ENCODE peak calls at places on chromosomes 2 and 18, in seven cellular contexts. Y, P, D, N, H, O and K are unnamed samples. For H3K27me3, the result is how much of the 10 kb centered on the place peaks cover.

GRCh38 chr2:36192978-36193377 is 162.6 kb upstream of the CRIM1 start:
- DNase-seq in H (no peak), N (no peak), D (no peak), P (no peak), O (no peak), Y (no peak), K (no peak)

GRCh38 chr2:18762667-18763066 is 173.3 kb upstream of the NT5C1B start:
- DNase-seq in P (no peak), N (no peak), D (peak), Y (no peak), O (no peak), H (no peak), K (no peak)

GRCh38 chr2:143937563-143938346 is 582.2 kb downstream of the ZEB2 start:
- DNase-seq in N (no peak), Y (no peak), H (no peak), O (no peak), D (no peak), P (no peak), K (no peak)

GRCh38 chr18:50013363-50014138 is 181.4 kb downstream of the MYO5B start:
- DNase-seq in D (peak), N (no peak), P (no peak), H (no peak), Y (no peak), O (no peak), K (no peak)

GRCh38 chr18:50424877-50425690 is 50.2 kb downstream of the SKA1 start:
- DNase-seq in Y (no peak), N (no peak), H (no peak), P (no peak), O (no peak), D (peak), K (no peak)

GRCh38 chr2:59664946-59665345 is 888.5 kb downstream of the BCL11A start:
- DNase-seq in Y (no peak), H (no peak), N (no peak), P (no peak), D (no peak), O (no peak), K (no peak)

GRCh38 chr2:240728827-240729226 is 37.2 kb downstream of the AQP12A start:
- DNase-seq in N (no peak), D (peak), O (no peak), H (no peak), Y (no peak), P (no peak), K (no peak)

GRCh38 chr2:67463810-67464209 is 66.7 kb downstream of the ETAA1 start:
- DNase-seq in O (no peak), P (peak), N (no peak), Y (no peak), H (no peak), D (peak), K (no peak)

GRCh38 chr2:173998386-173998785 is 33.2 kb upstream of the SP3 start:
- DNase-seq in Y (no peak), N (no peak), P (no peak), H (no peak), D (no peak), O (no peak), K (no peak)
- H3K27ac ChIP-seq in Y (no peak), N (peak), P (no peak), H (peak), D (no peak), O (peak), K (no peak)

DNA sequence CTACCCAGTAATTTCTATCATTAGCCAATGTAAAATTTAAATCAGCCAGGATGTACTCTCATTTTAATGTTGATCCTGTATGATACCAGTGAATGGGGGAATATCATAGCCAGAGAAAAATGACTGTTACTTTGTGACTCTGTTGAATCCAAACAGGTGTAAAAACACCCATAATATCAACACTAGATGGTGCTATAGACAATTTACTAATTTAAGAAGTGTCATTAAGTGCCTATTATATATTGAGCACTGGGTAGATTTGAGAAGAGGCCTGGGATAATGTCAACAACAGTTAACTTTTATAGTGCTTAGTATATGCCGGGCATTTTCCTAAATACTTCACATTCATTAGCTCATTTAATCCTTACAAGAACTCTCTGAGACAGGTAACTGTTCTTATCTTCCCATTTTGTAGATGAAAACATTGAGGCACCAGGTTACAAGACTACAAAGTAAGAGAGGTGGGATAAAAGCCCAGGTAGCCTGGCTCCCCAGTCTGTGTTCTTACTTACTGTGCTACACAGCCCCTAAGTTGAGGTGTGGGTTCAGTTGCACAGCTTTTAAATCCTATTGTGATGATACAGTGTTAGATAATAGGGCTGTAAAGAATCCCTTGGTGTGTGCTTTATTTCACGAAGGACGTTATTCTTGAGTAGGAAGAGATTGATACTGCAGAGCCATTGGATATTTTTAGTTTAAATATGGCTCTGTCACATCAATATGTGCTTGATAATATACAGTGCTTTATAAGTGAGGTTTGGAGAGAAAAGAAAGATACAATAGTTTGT is 325.5 kb downstream of the AGPS start:
- DNase-seq in O (no peak), Y (no peak), N (no peak), D (no peak), H (no peak), P (peak), K (no peak)
- TF ChIP-seq CTCF in O (no peak), Y (no peak), N (no peak), D (no peak), H (no peak), P (peak), K (no peak)

GRCh38 chr2:238489896-238490295 is 63.2 kb downstream of the ASB1 start:
- DNase-seq in Y (no peak), N (no peak), D (no peak), H (no peak), O (no peak), P (no peak), K (no peak)

GRCh38 chr2:238489431-238489830 is 62.7 kb downstream of the ASB1 start:
- DNase-seq in N (peak), H (no peak), D (no peak), P (no peak), O (no peak), Y (no peak), K (no peak)

GRCh38 chr2:238487134-238487533 is 60.4 kb downstream of the ASB1 start:
- DNase-seq in Y (no peak), O (no peak), P (no peak), H (no peak), D (no peak), N (no peak), K (no peak)

GRCh38 chr2:238487652-238488346 is 61.1 kb downstream of the ASB1 start:
- DNase-seq in H (no peak), D (no peak), N (no peak), O (no peak), Y (no peak), P (no peak), K (no peak)

DNA sequence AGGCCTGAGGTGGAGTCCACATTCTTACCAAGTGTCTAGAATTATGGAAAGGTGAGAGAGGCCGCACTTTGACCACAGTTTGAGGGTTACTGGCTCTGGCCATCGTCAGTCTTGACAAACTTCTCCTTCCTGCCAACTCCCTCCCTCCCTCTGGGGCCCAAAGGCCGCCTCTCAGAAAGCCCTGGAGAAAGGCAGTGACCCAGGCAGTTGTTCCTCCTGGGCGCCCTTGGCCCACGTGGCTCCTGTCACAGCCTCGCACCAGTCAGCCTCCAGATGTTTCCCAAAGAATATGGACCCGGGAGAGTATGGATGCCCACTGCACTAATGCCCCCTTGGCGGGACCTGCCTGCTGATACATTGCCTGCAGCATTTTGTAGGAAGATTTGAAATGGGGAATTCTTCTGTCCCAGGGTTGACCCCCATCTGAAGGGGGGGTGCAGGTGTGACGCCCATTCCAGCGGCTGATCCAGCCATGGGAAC is 61.7 kb downstream of the ASB1 start:
- DNase-seq in Y (no peak), D (no peak), P (no peak), N (no peak), O (no peak), H (no peak), K (no peak)
- H3K27me3 ChIP-seq in Y (under half), D (under half), P (under half), N (under half), O (under half), H (under half), K (under half)

DNA sequence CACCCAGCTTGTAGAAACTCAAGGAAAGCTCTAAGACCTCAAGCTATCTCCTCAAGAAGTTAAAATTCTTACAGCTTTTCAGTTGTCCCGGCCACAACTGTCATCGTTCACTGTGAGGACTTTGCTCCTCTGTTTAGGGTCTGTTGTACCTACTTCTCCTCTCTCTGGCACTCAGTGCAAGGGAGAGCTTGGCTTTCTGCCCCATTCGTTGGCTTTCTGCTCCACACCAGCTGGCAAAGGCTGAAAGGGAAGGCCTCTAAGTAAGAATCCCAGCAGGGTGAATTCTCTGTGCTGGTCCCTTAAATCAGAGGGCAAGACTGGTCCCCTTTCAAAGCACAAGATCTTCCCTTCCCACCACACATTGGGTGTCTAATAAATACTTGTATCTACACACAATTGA is 17.3 kb downstream of the ZBTB7C start:
- DNase-seq in N (no peak), O (no peak), H (peak), D (no peak), Y (no peak), P (no peak), K (no peak)
- H3K27ac ChIP-seq in N (no peak), O (no peak), H (no peak), D (no peak), Y (no peak), P (no peak), K (no peak)

GRCh38 chr2:42012651-42013050 is 35.2 kb upstream of the PKDCC start:
- DNase-seq in N (no peak), Y (no peak), H (no peak), D (no peak), O (no peak), P (no peak), K (no peak)
- TF ChIP-seq CTCF in N (no peak), Y (no peak), H (no peak), D (no peak), O (no peak), P (peak), K (peak)

DNA sequence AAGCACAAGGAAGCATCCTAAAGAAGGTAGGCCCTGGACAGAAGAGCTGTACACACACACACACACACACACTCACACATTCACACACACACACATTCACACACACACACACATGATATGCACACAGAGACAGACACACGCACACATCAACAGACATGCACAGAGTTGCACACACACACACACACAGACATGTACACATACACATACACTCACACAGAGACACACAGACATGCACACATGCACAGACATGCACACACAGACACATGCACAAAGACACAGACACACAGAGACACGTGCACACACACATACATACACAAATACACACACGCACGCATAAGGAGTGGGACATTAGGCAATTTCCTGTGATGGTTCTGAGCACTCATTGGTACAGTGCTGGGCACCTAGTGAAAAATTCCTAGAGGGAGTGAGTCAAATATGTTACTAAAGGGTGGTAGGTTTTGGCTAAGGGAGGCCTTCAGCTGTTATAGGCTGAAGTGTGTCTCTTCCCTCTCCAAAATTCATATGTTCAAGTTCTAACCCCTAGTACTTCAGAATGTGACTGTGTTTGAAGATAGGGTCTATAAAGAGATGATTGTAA is 26.4 kb downstream of the THNSL2 start:
- DNase-seq in P (no peak), H (no peak), O (no peak), Y (no peak), D (no peak), N (no peak), K (no peak)
- H3K27me3 ChIP-seq in P (under half), H (under half), O (under half), Y (under half), D (under half), N (under half), K (under half)

GRCh38 chr2:196230460-196230859 is 59.1 kb upstream of the STK17B start:
- DNase-seq in P (no peak), N (no peak), D (no peak), Y (no peak), H (no peak), O (no peak), K (no peak)
- H3K27ac ChIP-seq in P (no peak), N (peak), D (no peak), Y (no peak), H (no peak), O (no peak), K (no peak)